ENCODE peak calls at places on chromosomes 2 and 18, in nine cellular contexts. F is hepatocyte, I is endodermal cell, K is adrenal gland, W is heart left ventricle, T is NB4, C is HFFc6, V is fibroblast of villous mesenchyme, N is mesothelial cell of epicardium. Z is an unnamed sample.

GRCh38 chr18:8610442-8610801 is 1.2 kb downstream of the RAB12 start:
- DNase-seq in F (peak), I (no peak), K (peak), W (peak), T (peak), C (no peak), V (peak), N (no peak), Z (no peak)

GRCh38 chr2:68432696-68433658 is 34.1 kb downstream of the FBXO48 start:
- DNase-seq in F (no peak), I (no peak), K (no peak), W (no peak), T (no peak), C (no peak), V (no peak), N (no peak), Z (no peak)

GRCh38 chr2:216765810-216766259 is 70.5 kb upstream of the IGFBP5 start:
- DNase-seq in F (peak), I (peak), K (peak), W (peak), T (no peak), C (no peak), V (no peak), N (no peak), Z (no peak)

GRCh38 chr2:98118161-98118560 is 31.2 kb downstream of the VWA3B start:
- DNase-seq in F (no peak), I (no peak), K (no peak), W (no peak), T (no peak), C (peak), V (peak), N (no peak), Z (no peak)

GRCh38 chr2:120985997-120986651 is 250.5 kb downstream of the GLI2 start:
- DNase-seq in F (no peak), I (no peak), K (no peak), W (no peak), T (no peak), C (no peak), V (no peak), N (no peak), Z (no peak)

GRCh38 chr2:54605836-54606235 is 117.6 kb upstream of the EML6 start:
- DNase-seq in F (no peak), I (no peak), K (no peak), W (no peak), T (no peak), C (no peak), V (no peak), N (no peak), Z (no peak)

GRCh38 chr18:808086-808485 is 4.0 kb downstream of the YES1 start:
- DNase-seq in F (no peak), I (no peak), K (no peak), W (no peak), T (no peak), C (no peak), V (no peak), N (no peak), Z (no peak)

GRCh38 chr2:128384956-128385355 is 66.3 kb upstream of the HS6ST1 start:
- DNase-seq in F (no peak), I (no peak), K (no peak), W (no peak), T (no peak), C (no peak), V (no peak), N (no peak), Z (no peak)

GRCh38 chr18:74806700-74807416 is 209.2 kb downstream of the ZNF407 start:
- DNase-seq in F (peak), I (no peak), K (no peak), W (no peak), T (no peak), C (peak), V (peak), N (no peak), Z (peak)

GRCh38 chr2:119483896-119484718 is 40.2 kb downstream of the SCTR start:
- DNase-seq in F (peak), I (peak), K (no peak), W (no peak), T (no peak), C (no peak), V (no peak), N (peak), Z (no peak)

GRCh38 chr18:67417864-67418523 is 98.5 kb downstream of the DSEL start:
- DNase-seq in F (peak), I (no peak), K (peak), W (no peak), T (peak), C (peak), V (peak), N (no peak), Z (peak)

GRCh38 chr18:50092250-50092780 is 102.6 kb downstream of the MYO5B start:
- DNase-seq in F (no peak), I (no peak), K (no peak), W (no peak), T (no peak), C (no peak), V (no peak), N (no peak), Z (no peak)

GRCh38 chr18:54359233-54359632 is 1.5 kb downstream of the C18orf54 start:
- DNase-seq in F (no peak), I (no peak), K (no peak), W (no peak), T (peak), C (no peak), V (peak), N (no peak), Z (no peak)

GRCh38 chr2:72990695-72991438 is 73.5 kb downstream of the EMX1 start:
- DNase-seq in F (no peak), I (peak), K (no peak), W (no peak), T (no peak), C (no peak), V (no peak), N (peak), Z (no peak)

GRCh38 chr2:205858781-205859478 is 176.6 kb downstream of the NRP2 start:
- DNase-seq in F (no peak), I (no peak), K (no peak), W (peak), T (no peak), C (peak), V (peak), N (no peak), Z (no peak)

GRCh38 chr2:203909192-203909945 is 27.2 kb upstream of the ICOS start:
- DNase-seq in F (peak), I (peak), K (no peak), W (no peak), T (peak), C (peak), V (peak), N (no peak), Z (no peak)

GRCh38 chr2:24209389-24210105 is 34.7 kb downstream of the FAM228A start:
- DNase-seq in F (no peak), I (no peak), K (no peak), W (no peak), T (peak), C (no peak), V (no peak), N (no peak), Z (no peak)

GRCh38 chr2:121860033-121860810 is 104.8 kb downstream of the TSN start:
- DNase-seq in F (peak), I (no peak), K (no peak), W (no peak), T (no peak), C (peak), V (peak), N (no peak), Z (no peak)

GRCh38 chr2:180707175-180707866 is 273.1 kb upstream of the UBE2E3 start:
- DNase-seq in F (no peak), I (no peak), K (no peak), W (no peak), T (no peak), C (no peak), V (no peak), N (no peak), Z (no peak)

GRCh38 chr2:173087214-173087581 is 11.6 kb downstream of the MAP3K20 start:
- DNase-seq in F (no peak), I (no peak), K (no peak), W (no peak), T (no peak), C (peak), V (peak), N (no peak), Z (no peak)

GRCh38 chr2:223712642-223713041 is 110.5 kb upstream of the SCG2 start:
- DNase-seq in F (no peak), I (no peak), K (no peak), W (no peak), T (no peak), C (no peak), V (no peak), N (no peak), Z (no peak)

GRCh38 chr2:32904711-32905110 is 42.0 kb upstream of the LTBP1 start:
- DNase-seq in F (no peak), I (no peak), K (no peak), W (no peak), T (no peak), C (no peak), V (no peak), N (no peak), Z (no peak)

GRCh38 chr2:25306767-25307368 is 34.9 kb downstream of the DNMT3A start:
- DNase-seq in F (no peak), I (no peak), K (peak), W (peak), T (peak), C (no peak), V (no peak), N (no peak), Z (no peak)

GRCh38 chr2:21194828-21195227 is 71.1 kb downstream of the TDRD15 start:
- DNase-seq in F (no peak), I (peak), K (no peak), W (no peak), T (no peak), C (no peak), V (no peak), N (no peak), Z (no peak)

GRCh38 chr2:22355816-22356433 is 1029.1 kb upstream of the KLHL29 start:
- DNase-seq in F (peak), I (peak), K (peak), W (peak), T (peak), C (no peak), V (no peak), N (peak), Z (peak)

GRCh38 chr18:53937037-53937436 is 287.4 kb downstream of the MBD2 start:
- DNase-seq in F (no peak), I (no peak), K (no peak), W (no peak), T (no peak), C (no peak), V (no peak), N (no peak), Z (no peak)

GRCh38 chr2:9206991-9207640 is 504 bp downstream of the ASAP2 start:
- DNase-seq in F (no peak), I (peak), K (peak), W (peak), T (peak), C (no peak), V (no peak), N (peak), Z (peak)

GRCh38 chr18:71105078-71105819 is 816.4 kb downstream of the SOCS6 start:
- DNase-seq in F (no peak), I (peak), K (no peak), W (no peak), T (no peak), C (no peak), V (no peak), N (no peak), Z (no peak)

GRCh38 chr2:147546109-147546508 is 298.7 kb upstream of the ACVR2A start:
- DNase-seq in F (no peak), I (no peak), K (no peak), W (no peak), T (no peak), C (no peak), V (peak), N (no peak), Z (no peak)

GRCh38 chr2:63788070-63788469 is 53.6 kb upstream of the UGP2 start:
- DNase-seq in F (peak), I (no peak), K (no peak), W (no peak), T (no peak), C (peak), V (peak), N (no peak), Z (no peak)

GRCh38 chr18:77059294-77059916 is 73.2 kb downstream of the MBP start:
- DNase-seq in F (peak), I (peak), K (no peak), W (no peak), T (peak), C (peak), V (peak), N (no peak), Z (no peak)
- TF ChIP-seq CTCF in F (peak), I (peak), K (peak), W (peak), T (peak), C (peak), V (peak), N (peak), Z (peak)

GRCh38 chr18:62977512-62977911 is 262.2 kb downstream of the PHLPP1 start:
- DNase-seq in F (no peak), I (no peak), K (no peak), W (no peak), T (peak), C (no peak), V (no peak), N (no peak), Z (no peak)
- TF ChIP-seq CTCF in F (no peak), I (no peak), K (no peak), W (no peak), T (no peak), C (no peak), V (no peak), N (no peak), Z (no peak)

DNA sequence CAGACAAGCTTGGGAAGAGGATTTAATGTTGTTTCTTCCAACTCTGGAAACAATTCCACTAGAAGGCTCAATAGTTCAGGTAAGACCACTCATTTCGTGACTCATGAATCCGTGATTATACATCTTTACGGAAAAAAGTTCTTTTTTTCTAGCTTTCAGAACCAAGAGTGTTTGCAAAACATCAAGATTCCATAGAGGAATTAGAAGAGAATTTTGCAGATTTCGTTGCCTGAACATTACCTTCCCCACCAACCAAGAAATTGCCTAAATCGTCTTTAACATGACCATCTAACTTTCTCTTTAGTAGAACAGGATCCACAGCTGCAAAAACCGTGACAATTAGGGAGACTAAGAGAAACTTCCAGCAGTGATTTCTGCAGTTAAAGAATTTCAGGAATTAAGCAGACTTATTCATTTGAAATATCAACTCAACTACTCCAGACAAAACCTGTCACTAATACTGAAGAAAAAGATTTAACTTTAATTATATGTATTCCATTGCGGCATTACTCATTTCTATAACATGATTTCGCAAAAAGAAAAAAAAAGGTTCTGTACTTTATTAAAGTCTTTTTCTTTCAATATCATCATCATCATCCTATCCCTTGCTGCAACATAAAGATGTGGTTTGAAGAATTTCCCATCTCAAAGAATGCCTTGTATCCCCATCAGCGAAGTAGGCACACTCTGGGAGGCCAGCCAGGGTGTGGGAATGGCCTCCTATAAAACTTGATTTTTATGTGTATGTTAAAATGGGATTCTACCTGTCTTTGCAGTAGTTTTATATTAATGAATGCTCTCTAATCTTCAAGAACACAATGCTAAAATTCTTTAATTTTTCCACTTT is 1.9 kb upstream of the NAB1 start:
- DNase-seq in F (no peak), I (no peak), K (no peak), W (no peak), T (no peak), C (no peak), V (no peak), N (no peak), Z (no peak)
- TF ChIP-seq CTCF in F (no peak), I (no peak), K (no peak), W (no peak), T (no peak), C (no peak), V (no peak), N (no peak), Z (no peak)

DNA sequence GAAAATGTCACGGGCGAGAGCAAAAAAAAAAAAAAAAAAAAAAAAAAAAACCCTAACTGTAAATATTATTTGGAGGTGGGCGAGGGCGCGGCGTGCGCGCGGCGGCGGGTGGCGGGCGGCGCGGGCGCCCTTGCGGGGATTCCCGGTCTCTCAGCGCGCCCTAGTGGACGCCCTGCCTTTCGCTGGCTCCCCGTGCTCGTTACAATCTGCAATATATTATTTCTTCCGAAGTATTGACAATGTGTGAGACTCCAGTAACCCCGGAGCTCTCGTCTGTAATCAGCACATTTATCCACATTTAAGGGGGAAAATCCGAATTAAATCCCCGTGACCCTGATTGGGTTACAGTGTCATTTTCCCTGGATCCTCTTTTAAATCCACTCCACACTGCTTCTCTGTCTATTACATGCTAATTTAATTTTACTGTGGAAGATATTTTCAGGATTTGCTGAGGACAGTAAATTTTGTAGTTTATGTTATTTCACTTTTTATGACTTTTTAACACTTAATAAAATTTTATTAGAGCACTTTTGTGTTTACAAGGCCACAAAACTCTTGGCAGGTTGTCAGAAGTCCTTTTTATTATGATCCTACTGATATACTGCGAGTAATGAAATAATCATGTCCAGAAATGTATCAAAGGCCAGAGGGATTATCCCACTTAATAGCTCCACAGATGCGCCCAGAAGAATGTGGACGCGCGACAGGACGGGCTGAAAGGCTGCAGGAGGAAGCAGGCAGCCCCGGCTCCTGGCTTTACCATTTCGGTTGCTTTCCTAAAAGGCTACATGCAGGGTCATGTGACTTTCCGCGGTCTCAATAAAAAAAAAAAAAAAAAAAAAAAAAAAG is 369.1 kb downstream of the MTX2 start:
- DNase-seq in F (peak), I (peak), K (peak), W (peak), T (peak), C (peak), V (peak), N (peak), Z (peak)
- TF ChIP-seq CTCF in F (peak), I (peak), K (peak), W (peak), T (peak), C (peak), V (peak), N (peak), Z (peak)

DNA sequence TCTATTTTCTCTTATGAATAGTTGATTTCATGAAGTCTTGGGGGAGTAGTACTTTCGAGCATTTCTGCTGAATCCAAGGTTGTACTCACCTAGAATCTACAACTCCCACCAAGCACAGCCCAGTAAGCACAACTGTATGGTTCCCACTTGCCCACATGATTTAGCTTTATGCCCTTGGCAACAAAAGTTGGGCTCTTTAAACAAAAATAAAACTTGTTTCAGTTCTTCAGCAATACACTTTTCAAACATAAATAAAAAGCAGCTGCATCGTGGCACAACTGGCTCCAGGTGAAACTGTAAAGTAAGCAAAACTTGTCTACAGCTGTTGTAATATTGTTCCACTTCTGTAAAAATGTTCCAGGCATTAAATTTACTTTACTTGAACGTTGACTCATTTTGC is 99.8 kb upstream of the FSIP2 start:
- DNase-seq in F (no peak), I (no peak), K (no peak), W (no peak), T (no peak), C (no peak), V (no peak), N (no peak), Z (no peak)
- TF ChIP-seq CTCF in F (no peak), I (no peak), K (no peak), W (no peak), T (no peak), C (no peak), V (no peak), N (no peak), Z (no peak)

GRCh38 chr2:100928235-100928634 is 73.9 kb upstream of the RPL31 start:
- DNase-seq in F (no peak), I (peak), K (no peak), W (no peak), T (no peak), C (no peak), V (no peak), N (no peak), Z (no peak)
- TF ChIP-seq CTCF in F (no peak), I (no peak), K (no peak), W (no peak), T (no peak), C (no peak), V (no peak), N (no peak), Z (no peak)

GRCh38 chr18:31612124-31612523 is 20.4 kb downstream of the TTR start:
- DNase-seq in F (no peak), I (no peak), K (no peak), W (no peak), T (no peak), C (no peak), V (no peak), N (no peak), Z (no peak)
- TF ChIP-seq CTCF in F (no peak), I (no peak), K (no peak), W (no peak), T (no peak), C (no peak), V (no peak), N (no peak), Z (no peak)